ENCODE peak calls at places on chromosomes 11 and 22, in eight cellular contexts. F is HS-5, E is osteocyte, R is heart left ventricle, N is fibroblast of the conjunctiva, G is GM03348, C is activated T-cell treated with anti-CD3 and anti-CD28 coated beads for 1 hour, K is NCI-H345. D is an unnamed sample.
A peak's percentile ranks its signal among the peaks of the same experiment; 100 is the strongest.

GRCh38 chr22:29204617-29205183 is 996 bp upstream of the EMID1 start:
- DNase-seq in F (no peak), E (no peak), R (peak; percentile 27), N (no peak), G (no peak), C (no peak), K (no peak), D (no peak)

GRCh38 chr11:132844956-132845355 is 687.3 kb downstream of the OPCML start:
- DNase-seq in F (peak; percentile 73), E (no peak), R (no peak), N (peak; percentile 47), G (peak; percentile 84), C (no peak), K (no peak), D (no peak)

GRCh38 chr22:46612341-46612903 is 7.8 kb upstream of the GRAMD4 start:
- DNase-seq in F (no peak), E (no peak), R (peak; percentile 57), N (no peak), G (no peak), C (no peak), K (no peak), D (no peak)

GRCh38 chr11:1598816-1599215 is 722 bp upstream of the KRTAP5-2 start:
- DNase-seq in F (no peak), E (no peak), R (no peak), N (no peak), G (no peak), C (no peak), K (no peak), D (no peak)

GRCh38 chr22:49307870-49308269 is 519.8 kb downstream of the BRD1 start:
- DNase-seq in F (no peak), E (peak; percentile 62), R (no peak), N (no peak), G (no peak), C (no peak), K (no peak), D (no peak)

GRCh38 chr11:1302041-1302460 is 7.4 kb downstream of the TOLLIP start:
- DNase-seq in F (no peak), E (peak; percentile 69), R (no peak), N (no peak), G (no peak), C (no peak), K (no peak), D (no peak)

GRCh38 chr22:46813816-46814597 is 51.6 kb downstream of the TBC1D22A start:
- DNase-seq in F (no peak), E (no peak), R (no peak), N (no peak), G (peak; percentile 78), C (no peak), K (no peak), D (no peak)

GRCh38 chr11:120550007-120550406 is 38.5 kb downstream of the GRIK4 start:
- DNase-seq in F (no peak), E (no peak), R (no peak), N (no peak), G (no peak), C (no peak), K (no peak), D (no peak)

GRCh38 chr11:85575388-85575787 is 51.8 kb downstream of the DLG2 start:
- DNase-seq in F (no peak), E (no peak), R (no peak), N (no peak), G (no peak), C (no peak), K (no peak), D (no peak)

GRCh38 chr11:16806791-16807190 is 68.3 kb downstream of the C11orf58 start:
- DNase-seq in F (no peak), E (no peak), R (no peak), N (peak; percentile 84), G (no peak), C (no peak), K (no peak), D (no peak)

GRCh38 chr22:50674606-50675552 is 2.3 kb downstream of the SHANK3 start:
- DNase-seq in F (no peak), E (peak; percentile 85), R (no peak), N (no peak), G (peak; percentile 46), C (no peak), K (peak; percentile 43), D (no peak)

GRCh38 chr11:61091373-61092279 is 10.7 kb upstream of the CD5 start:
- DNase-seq in F (no peak), E (no peak), R (peak; percentile 54), N (no peak), G (peak; percentile 45), C (no peak), K (no peak), D (no peak)

GRCh38 chr11:2844116-2844515 is 41.5 kb downstream of the CDKN1C start:
- DNase-seq in F (no peak), E (no peak), R (no peak), N (no peak), G (no peak), C (no peak), K (no peak), D (no peak)

GRCh38 chr11:78080818-78081495 is 1.3 kb upstream of the NDUFC2 start:
- DNase-seq in F (peak; percentile 20), E (no peak), R (no peak), N (no peak), G (no peak), C (no peak), K (no peak), D (no peak)

GRCh38 chr11:17719940-17720795 is 797 bp downstream of the MYOD1 start:
- DNase-seq in F (no peak), E (no peak), R (no peak), N (no peak), G (peak; percentile 37), C (no peak), K (peak; percentile 23), D (no peak)

GRCh38 chr22:49765091-49765771 is 62.4 kb downstream of the BRD1 start:
- DNase-seq in F (no peak), E (no peak), R (peak; percentile 37), N (no peak), G (no peak), C (no peak), K (no peak), D (no peak)

GRCh38 chr11:78795862-78796261 is 221.2 kb upstream of the NARS2 start:
- DNase-seq in F (no peak), E (no peak), R (no peak), N (no peak), G (no peak), C (no peak), K (no peak), D (no peak)

GRCh38 chr22:48579035-48579914 is 1248.4 kb downstream of the BRD1 start:
- DNase-seq in F (no peak), E (no peak), R (peak; percentile 15), N (no peak), G (no peak), C (no peak), K (no peak), D (no peak)